ENCODE peak calls at places on chromosomes 1 and 21, in nine cellular contexts. H, X, W, U, B, K, L, P and R are unnamed samples.

GRCh38 chr21:34845521-34846213 is 176.9 kb downstream of the CLIC6 start:
- DNase-seq in B (no peak), X (no peak), L (no peak), H (peak; percentile 72), P (peak; percentile 17), K (no peak), W (no peak), U (no peak), R (no peak)

GRCh38 chr1:230550428-230550827 is 91.9 kb upstream of the COG2 start:
- DNase-seq in B (no peak), K (no peak), L (no peak), P (no peak), U (no peak), H (no peak), W (no peak), X (no peak), R (no peak)

GRCh38 chr1:234397732-234398131 is 24.5 kb downstream of the COA6 start:
- DNase-seq in H (no peak), L (no peak), K (no peak), P (no peak), U (no peak), B (no peak), W (no peak), X (no peak), R (no peak)

GRCh38 chr1:186595969-186596368 is 84.3 kb downstream of the PTGS2 start:
- DNase-seq in X (no peak), U (no peak), L (no peak), P (no peak), B (no peak), W (no peak), K (no peak), H (no peak), R (no peak)

GRCh38 chr1:25036117-25036546 is 106.1 kb upstream of the RUNX3 start:
- DNase-seq in P (no peak), H (no peak), L (no peak), K (no peak), X (no peak), U (no peak), B (no peak), W (no peak), R (no peak)

GRCh38 chr1:205994342-205994741 is 8.9 kb downstream of the RAB7B start:
- DNase-seq in L (peak; percentile 21), X (no peak), K (no peak), B (peak; percentile 68), H (no peak), U (no peak), W (no peak), P (no peak), R (no peak)

GRCh38 chr1:27528701-27529637 is 39.0 kb upstream of the WASF2 start:
- DNase-seq in U (no peak), B (no peak), H (no peak), W (no peak), L (peak; percentile 58), X (no peak), K (peak; percentile 64), P (no peak), R (peak; percentile 81)

GRCh38 chr1:167728818-167729410 is 7.1 kb downstream of the MPZL1 start:
- DNase-seq in P (no peak), X (no peak), H (no peak), U (no peak), L (no peak), B (no peak), W (no peak), K (no peak), R (no peak)

GRCh38 chr1:165773324-165773965 is 4.8 kb upstream of the TMCO1 start:
- DNase-seq in L (no peak), H (no peak), W (no peak), K (peak; percentile 18), U (no peak), B (no peak), X (no peak), P (no peak), R (peak; percentile 81)

GRCh38 chr1:237864338-237865244 is 26.1 kb downstream of the ZP4 start:
- DNase-seq in X (no peak), P (peak; percentile 65), W (no peak), H (peak; percentile 85), L (peak; percentile 83), K (peak; percentile 70), B (peak; percentile 66), U (peak; percentile 54), R (peak; percentile 61)

GRCh38 chr1:1883092-1883858 is 7.6 kb downstream of the GNB1 start:
- DNase-seq in W (no peak), U (no peak), H (no peak), L (peak; percentile 43), P (no peak), K (peak; percentile 97), X (no peak), B (no peak), R (peak; percentile 72)

GRCh38 chr1:198686069-198686728 is 47.4 kb downstream of the PTPRC start:
- DNase-seq in P (no peak), H (no peak), B (no peak), X (peak; percentile 75), U (no peak), K (peak; percentile 30), W (no peak), L (no peak), R (no peak)

GRCh38 chr1:153678519-153679336 is at the start of gene NPR1:
- DNase-seq in W (peak; percentile 6), X (no peak), K (peak; percentile 66), L (peak; percentile 49), H (peak; percentile 84), P (no peak), B (no peak), U (no peak), R (no peak)

GRCh38 chr1:29465755-29466154 is 229.4 kb downstream of the PTPRU start:
- DNase-seq in B (no peak), P (peak; percentile 40), L (peak; percentile 65), H (no peak), K (peak; percentile 53), U (no peak), W (no peak), X (no peak), R (peak; percentile 34)

GRCh38 chr1:234987415-234988159 is 141.1 kb downstream of the TOMM20 start:
- DNase-seq in X (no peak), W (no peak), H (no peak), U (no peak), B (no peak), P (peak; percentile 68), L (peak; percentile 73), K (peak; percentile 98), R (no peak)

GRCh38 chr1:179976970-179977651 is 22.5 kb downstream of the CEP350 start:
- DNase-seq in W (no peak), X (no peak), K (peak; percentile 37), H (no peak), U (no peak), L (peak; percentile 47), P (no peak), B (no peak), R (no peak)

GRCh38 chr1:65489481-65489880 is 69.0 kb downstream of the LEPR start:
- DNase-seq in L (no peak), W (no peak), B (no peak), U (no peak), X (no peak), K (no peak), H (no peak), P (no peak), R (no peak)

GRCh38 chr1:19990703-19991102 is 11.3 kb upstream of the PLA2G2A start:
- DNase-seq in U (no peak), L (no peak), X (no peak), K (no peak), P (no peak), H (no peak), W (no peak), B (no peak), R (no peak)

GRCh38 chr1:200979574-200980451 is 43.7 kb downstream of the KIF21B start:
- DNase-seq in K (peak; percentile 76), W (peak; percentile 56), H (no peak), U (peak; percentile 8), X (peak; percentile 67), P (peak; percentile 90), B (peak; percentile 75), L (peak; percentile 74), R (peak; percentile 83)

GRCh38 chr1:218412181-218412580 is 67.0 kb downstream of the TGFB2 start:
- DNase-seq in K (no peak), L (no peak), H (no peak), B (no peak), P (no peak), W (no peak), U (no peak), X (no peak), R (no peak)

GRCh38 chr1:43776043-43776761 is 68.9 kb downstream of the ST3GAL3 start:
- DNase-seq in P (no peak), B (no peak), L (no peak), H (no peak), W (no peak), U (no peak), K (no peak), X (no peak), R (peak; percentile 66)